ENCODE peak calls at places on chromosomes 1 and 21, in five cellular contexts. One of them, this sample, is unnamed.
A peak's percentile ranks its signal among the peaks of the same experiment; 100 is the strongest.

GRCh38 chr1:162168261-162168660 is 98.8 kb downstream of the NOS1AP start:
- DNase-seq in adrenal gland: peak; percentile 16
- DNase-seq in gastrocnemius medialis: no peak
- DNase-seq in uterus: no peak
- DNase-seq in endothelial cell of umbilical vein: peak; percentile 69
- DNase-seq in this sample: no peak

GRCh38 chr1:215891266-215891665 is 324.2 kb downstream of the KCTD3 start:
- DNase-seq in adrenal gland: no peak
- DNase-seq in uterus: no peak
- DNase-seq in endothelial cell of umbilical vein: no peak
- DNase-seq in gastrocnemius medialis: no peak
- DNase-seq in this sample: no peak

GRCh38 chr1:8351693-8352470 is 34.0 kb downstream of the SLC45A1 start:
- DNase-seq in uterus: peak; percentile 35
- DNase-seq in endothelial cell of umbilical vein: no peak
- DNase-seq in gastrocnemius medialis: peak; percentile 40
- DNase-seq in adrenal gland: no peak
- DNase-seq in this sample: no peak

GRCh38 chr1:4175566-4176405 is 275.7 kb upstream of the C1orf174 start:
- DNase-seq in endothelial cell of umbilical vein: no peak
- DNase-seq in uterus: no peak
- DNase-seq in gastrocnemius medialis: no peak
- DNase-seq in adrenal gland: no peak
- DNase-seq in this sample: no peak

GRCh38 chr1:226892534-226892895 is 22.1 kb downstream of the PSEN2 start:
- DNase-seq in gastrocnemius medialis: no peak
- DNase-seq in endothelial cell of umbilical vein: no peak
- DNase-seq in uterus: no peak
- DNase-seq in adrenal gland: no peak
- DNase-seq in this sample: no peak

GRCh38 chr1:2981981-2982614 is 39.2 kb upstream of the ACTRT2 start:
- DNase-seq in adrenal gland: no peak
- DNase-seq in uterus: no peak
- DNase-seq in gastrocnemius medialis: no peak
- DNase-seq in endothelial cell of umbilical vein: no peak
- DNase-seq in this sample: no peak

GRCh38 chr1:200028586-200029034 is 1.1 kb downstream of the NR5A2 start:
- DNase-seq in uterus: no peak
- DNase-seq in endothelial cell of umbilical vein: peak; percentile 62
- DNase-seq in adrenal gland: no peak
- DNase-seq in gastrocnemius medialis: no peak
- DNase-seq in this sample: no peak

GRCh38 chr1:226549937-226550670 is 1.5 kb downstream of the STUM start:
- DNase-seq in uterus: peak; percentile 60
- DNase-seq in endothelial cell of umbilical vein: peak; percentile 12
- DNase-seq in adrenal gland: peak; percentile 42
- DNase-seq in gastrocnemius medialis: peak; percentile 32
- DNase-seq in this sample: no peak

GRCh38 chr21:17585875-17586450 is 26.7 kb downstream of the BTG3 start:
- DNase-seq in gastrocnemius medialis: no peak
- DNase-seq in uterus: no peak
- DNase-seq in endothelial cell of umbilical vein: peak; percentile 56
- DNase-seq in adrenal gland: no peak
- DNase-seq in this sample: no peak

GRCh38 chr1:9703681-9704080 is 52.1 kb downstream of the PIK3CD start:
- DNase-seq in gastrocnemius medialis: no peak
- DNase-seq in endothelial cell of umbilical vein: no peak
- DNase-seq in uterus: no peak
- DNase-seq in adrenal gland: no peak
- DNase-seq in this sample: no peak

GRCh38 chr1:9703165-9703509 is 51.6 kb downstream of the PIK3CD start:
- DNase-seq in gastrocnemius medialis: no peak
- DNase-seq in endothelial cell of umbilical vein: no peak
- DNase-seq in adrenal gland: no peak
- DNase-seq in uterus: no peak
- DNase-seq in this sample: no peak

GRCh38 chr1:9699361-9699760 is 47.8 kb downstream of the PIK3CD start:
- DNase-seq in uterus: no peak
- DNase-seq in endothelial cell of umbilical vein: no peak
- DNase-seq in adrenal gland: no peak
- DNase-seq in gastrocnemius medialis: no peak
- DNase-seq in this sample: no peak

GRCh38 chr1:9700340-9700739 is 48.8 kb downstream of the PIK3CD start:
- DNase-seq in adrenal gland: no peak
- DNase-seq in endothelial cell of umbilical vein: no peak
- DNase-seq in gastrocnemius medialis: no peak
- DNase-seq in uterus: no peak
- DNase-seq in this sample: no peak

DNA sequence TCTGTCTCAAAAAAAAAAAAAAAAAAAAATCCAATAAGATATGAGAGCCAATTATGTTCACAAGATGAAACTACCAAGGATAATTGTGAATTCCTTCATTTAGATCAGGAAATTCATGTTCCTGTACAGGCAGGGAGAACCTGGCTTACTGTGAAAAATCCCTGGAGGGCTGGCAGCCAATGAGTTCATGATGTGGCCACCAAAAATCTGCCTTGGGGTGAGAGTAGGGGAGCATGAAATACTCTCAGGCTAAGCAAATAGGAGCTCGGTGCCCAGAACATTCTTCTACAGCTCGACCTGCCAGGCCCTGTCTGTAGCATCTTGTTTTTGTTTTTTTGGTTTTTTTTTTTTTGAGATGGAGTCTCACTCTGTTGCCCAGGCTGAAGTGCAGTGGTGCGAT is 50.1 kb downstream of the PIK3CD start:
- DNase-seq in uterus: no peak
- DNase-seq in adrenal gland: no peak
- DNase-seq in gastrocnemius medialis: no peak
- DNase-seq in endothelial cell of umbilical vein: no peak
- DNase-seq in this sample: no peak
- H3K4me1 ChIP-seq in uterus: no peaks in the 10 kb centered on the region
- H3K4me1 ChIP-seq in adrenal gland: no peaks in the 10 kb centered on the region
- H3K4me1 ChIP-seq in gastrocnemius medialis: no peaks in the 10 kb centered on the region
- H3K4me1 ChIP-seq in endothelial cell of umbilical vein: no peaks in the 10 kb centered on the region
- H3K4me1 ChIP-seq in this sample: peaks cover 46% of the 10 kb centered on the region

DNA sequence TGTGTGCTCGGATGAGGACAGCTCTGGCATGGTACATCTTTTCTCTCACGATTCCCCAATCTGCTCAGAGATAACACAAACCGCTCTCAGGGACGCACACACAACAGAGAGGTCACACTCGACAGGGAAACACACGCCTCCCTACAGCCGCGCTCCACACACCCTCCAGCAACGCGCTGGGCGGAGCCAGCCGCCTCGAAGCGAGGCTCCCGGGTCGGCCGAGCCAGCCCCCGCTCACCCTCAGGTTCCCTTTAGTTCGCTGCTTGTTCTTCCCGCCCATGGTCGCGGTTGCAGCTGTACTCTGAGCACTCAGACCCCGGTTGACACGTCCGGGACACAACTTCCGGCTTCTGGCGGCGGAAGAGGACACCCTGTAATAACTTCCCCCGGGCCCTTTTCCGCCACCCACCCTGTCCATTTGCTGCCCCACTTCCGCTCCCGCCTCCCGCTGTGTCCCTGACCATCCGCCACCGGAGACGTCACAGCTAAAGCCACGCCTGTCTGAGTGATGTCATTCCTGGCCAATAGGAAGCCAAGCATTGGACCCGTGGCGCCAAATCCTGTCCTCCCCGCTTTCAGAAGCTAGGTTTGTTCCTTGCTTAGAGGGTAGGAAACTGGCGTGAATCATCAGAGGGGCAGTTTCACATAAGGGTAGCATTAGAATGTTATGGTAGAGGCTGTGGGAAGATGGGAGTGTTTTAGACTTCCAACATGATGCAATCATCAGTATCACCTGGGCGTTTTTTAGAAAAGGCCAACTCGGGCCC is at the start of gene LTN1:
- DNase-seq in adrenal gland: peak; percentile 99
- DNase-seq in gastrocnemius medialis: peak; percentile 99
- DNase-seq in uterus: peak; percentile 99
- DNase-seq in endothelial cell of umbilical vein: peak; percentile 100
- DNase-seq in this sample: peak; percentile 99
- TF ChIP-seq POLR2A in adrenal gland: peak; percentile 73
- TF ChIP-seq POLR2A in gastrocnemius medialis: peak; percentile 65
- TF ChIP-seq POLR2A in uterus: peak; percentile 43
- TF ChIP-seq POLR2A in endothelial cell of umbilical vein: peak; percentile 77
- TF ChIP-seq POLR2A in this sample: peak; percentile 68

DNA sequence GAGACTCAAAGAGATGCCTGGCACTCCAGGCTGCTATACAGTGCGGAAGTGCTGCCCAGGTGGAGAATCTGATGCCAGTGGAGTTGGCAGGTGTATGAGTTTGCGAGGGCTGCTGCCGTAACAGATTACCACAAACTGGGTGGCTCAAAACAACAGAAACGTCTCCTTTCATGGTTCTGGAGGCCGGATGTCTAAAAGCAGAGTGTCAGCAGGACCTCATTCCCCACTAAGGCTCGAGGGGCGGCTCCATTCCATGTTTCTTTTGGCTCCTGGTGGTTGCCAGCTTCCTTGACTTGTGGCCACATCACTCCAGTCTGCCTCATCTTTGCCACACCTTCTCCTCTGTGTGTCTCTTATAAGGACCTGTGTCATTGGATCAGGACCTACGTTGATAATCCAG is 10.0 kb downstream of the RCSD1 start:
- DNase-seq in uterus: no peak
- DNase-seq in endothelial cell of umbilical vein: no peak
- DNase-seq in adrenal gland: no peak
- DNase-seq in gastrocnemius medialis: no peak
- DNase-seq in this sample: no peak
- H3K4me1 ChIP-seq in uterus: no peaks in the 10 kb centered on the region
- H3K4me1 ChIP-seq in endothelial cell of umbilical vein: no peaks in the 10 kb centered on the region
- H3K4me1 ChIP-seq in adrenal gland: peaks cover 9% of the 10 kb centered on the region
- H3K4me1 ChIP-seq in gastrocnemius medialis: peaks cover 59% of the 10 kb centered on the region
- H3K4me1 ChIP-seq in this sample: peaks cover 62% of the 10 kb centered on the region

GRCh38 chr21:41442496-41443186 is 16.6 kb downstream of the MX1 start:
- DNase-seq in adrenal gland: no peak
- DNase-seq in uterus: no peak
- DNase-seq in endothelial cell of umbilical vein: no peak
- DNase-seq in gastrocnemius medialis: no peak
- DNase-seq in this sample: no peak
- TF ChIP-seq POLR2A in adrenal gland: no peak
- TF ChIP-seq POLR2A in uterus: no peak
- TF ChIP-seq POLR2A in endothelial cell of umbilical vein: no peak
- TF ChIP-seq POLR2A in gastrocnemius medialis: no peak
- TF ChIP-seq POLR2A in this sample: no peak

GRCh38 chr1:178928985-178929384 is 58.1 kb upstream of the ANGPTL1 start:
- DNase-seq in gastrocnemius medialis: no peak
- DNase-seq in endothelial cell of umbilical vein: peak; percentile 60
- DNase-seq in uterus: no peak
- DNase-seq in adrenal gland: no peak
- DNase-seq in this sample: no peak
- H3K4me1 ChIP-seq in gastrocnemius medialis: peaks cover 23% of the 10 kb centered on the region
- H3K4me1 ChIP-seq in endothelial cell of umbilical vein: no peaks in the 10 kb centered on the region
- H3K4me1 ChIP-seq in uterus: no peaks in the 10 kb centered on the region
- H3K4me1 ChIP-seq in adrenal gland: peaks cover under 1% of the 10 kb centered on the region
- H3K4me1 ChIP-seq in this sample: peaks cover 29% of the 10 kb centered on the region

GRCh38 chr1:67451377-67451776 is 21.2 kb upstream of the SERBP1 start:
- DNase-seq in endothelial cell of umbilical vein: no peak
- DNase-seq in adrenal gland: no peak
- DNase-seq in uterus: no peak
- DNase-seq in gastrocnemius medialis: no peak
- DNase-seq in this sample: no peak

GRCh38 chr1:67446893-67447292 is 16.7 kb upstream of the SERBP1 start:
- DNase-seq in gastrocnemius medialis: no peak
- DNase-seq in endothelial cell of umbilical vein: peak; percentile 50
- DNase-seq in adrenal gland: no peak
- DNase-seq in uterus: no peak
- DNase-seq in this sample: no peak

GRCh38 chr1:67457247-67457646 is 27.0 kb upstream of the SERBP1 start:
- DNase-seq in endothelial cell of umbilical vein: no peak
- DNase-seq in uterus: no peak
- DNase-seq in adrenal gland: no peak
- DNase-seq in gastrocnemius medialis: no peak
- DNase-seq in this sample: no peak

DNA sequence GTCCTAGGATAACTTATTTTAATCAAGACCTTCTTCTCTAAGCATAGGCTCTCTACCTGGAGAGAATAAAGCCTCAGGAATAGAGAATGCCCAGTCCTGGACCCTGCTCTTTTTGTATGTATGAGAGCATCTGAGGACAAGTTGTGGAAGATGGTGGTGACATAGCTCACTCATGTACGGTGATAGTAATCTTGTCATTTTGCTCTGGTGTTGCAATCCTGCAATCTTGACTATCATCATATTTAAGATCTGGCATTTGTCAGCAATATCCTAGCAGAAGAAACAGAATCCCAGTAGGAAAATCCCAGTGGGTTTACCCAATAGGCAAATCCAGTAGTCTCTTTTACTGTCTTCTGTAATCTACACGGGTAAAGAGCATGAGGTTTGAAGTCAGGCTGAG is 21.6 kb upstream of the SERBP1 start:
- DNase-seq in endothelial cell of umbilical vein: no peak
- DNase-seq in adrenal gland: no peak
- DNase-seq in uterus: no peak
- DNase-seq in gastrocnemius medialis: no peak
- DNase-seq in this sample: no peak
- TF ChIP-seq POLR2A in endothelial cell of umbilical vein: no peak
- TF ChIP-seq POLR2A in adrenal gland: no peak
- TF ChIP-seq POLR2A in uterus: no peak
- TF ChIP-seq POLR2A in gastrocnemius medialis: no peak
- TF ChIP-seq POLR2A in this sample: no peak

GRCh38 chr1:63636192-63637105 is 43.2 kb downstream of the PGM1 start:
- DNase-seq in adrenal gland: no peak
- DNase-seq in endothelial cell of umbilical vein: no peak
- DNase-seq in gastrocnemius medialis: no peak
- DNase-seq in uterus: no peak
- DNase-seq in this sample: no peak

GRCh38 chr1:63641615-63642014 is 48.4 kb downstream of the PGM1 start:
- DNase-seq in gastrocnemius medialis: no peak
- DNase-seq in endothelial cell of umbilical vein: no peak
- DNase-seq in adrenal gland: no peak
- DNase-seq in uterus: no peak
- DNase-seq in this sample: no peak

GRCh38 chr1:63635681-63636080 is 42.5 kb downstream of the PGM1 start:
- DNase-seq in uterus: no peak
- DNase-seq in endothelial cell of umbilical vein: no peak
- DNase-seq in adrenal gland: no peak
- DNase-seq in gastrocnemius medialis: no peak
- DNase-seq in this sample: no peak

GRCh38 chr1:63640633-63641567 is 47.7 kb downstream of the PGM1 start:
- DNase-seq in adrenal gland: no peak
- DNase-seq in gastrocnemius medialis: no peak
- DNase-seq in uterus: no peak
- DNase-seq in endothelial cell of umbilical vein: no peak
- DNase-seq in this sample: no peak

DNA sequence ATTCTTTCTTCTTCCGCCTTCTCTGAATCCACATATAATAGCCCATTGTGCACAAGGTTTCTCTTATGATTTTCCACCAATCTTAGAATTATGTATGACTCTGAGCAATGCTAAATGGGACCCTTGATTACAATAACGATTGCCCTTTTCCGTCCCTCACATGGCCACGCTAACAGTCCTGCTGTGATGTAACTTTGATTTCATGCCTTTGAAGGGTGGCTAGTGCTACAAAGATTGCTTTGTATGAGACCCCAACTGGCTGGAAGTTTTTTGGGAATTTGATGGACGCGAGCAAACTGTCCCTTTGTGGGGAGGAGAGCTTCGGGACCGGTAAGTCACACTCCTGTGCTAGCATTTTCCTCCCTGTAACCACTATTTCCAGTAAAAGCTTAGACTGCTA is 45.3 kb downstream of the PGM1 start:
- DNase-seq in gastrocnemius medialis: no peak
- DNase-seq in uterus: no peak
- DNase-seq in adrenal gland: no peak
- DNase-seq in endothelial cell of umbilical vein: no peak
- DNase-seq in this sample: no peak
- H3K4me1 ChIP-seq in gastrocnemius medialis: peaks cover 47% of the 10 kb centered on the region
- H3K4me1 ChIP-seq in uterus: no peaks in the 10 kb centered on the region
- H3K4me1 ChIP-seq in adrenal gland: no peaks in the 10 kb centered on the region
- H3K4me1 ChIP-seq in endothelial cell of umbilical vein: no peaks in the 10 kb centered on the region
- H3K4me1 ChIP-seq in this sample: peaks cover 7% of the 10 kb centered on the region